ENCODE peak calls at places on chromosomes 12 and 14, in five cellular contexts. One of them, this sample, is unnamed.

GRCh38 chr12:130872179-130873096 is 572 bp downstream of the RAN start:
- DNase-seq in AG09309: no peak
- DNase-seq in GM12878: no peak
- DNase-seq in neural progenitor cell: peak; percentile 71
- DNase-seq in fibroblast of lung: peak; percentile 15
- DNase-seq in this sample: no peak

GRCh38 chr14:37027188-37027824 is 145.1 kb downstream of the SLC25A21 start:
- DNase-seq in fibroblast of lung: no peak
- DNase-seq in GM12878: no peak
- DNase-seq in neural progenitor cell: no peak
- DNase-seq in AG09309: no peak
- DNase-seq in this sample: no peak

GRCh38 chr12:44385964-44386363 is 490.2 kb downstream of the NELL2 start:
- DNase-seq in neural progenitor cell: no peak
- DNase-seq in GM12878: no peak
- DNase-seq in AG09309: no peak
- DNase-seq in fibroblast of lung: no peak
- DNase-seq in this sample: no peak

GRCh38 chr14:37122288-37122687 is 50.1 kb downstream of the SLC25A21 start:
- DNase-seq in AG09309: no peak
- DNase-seq in GM12878: no peak
- DNase-seq in neural progenitor cell: no peak
- DNase-seq in fibroblast of lung: peak; percentile 81
- DNase-seq in this sample: no peak

GRCh38 chr14:91223028-91223783 is 21.3 kb downstream of the GPR68 start:
- DNase-seq in AG09309: no peak
- DNase-seq in neural progenitor cell: no peak
- DNase-seq in fibroblast of lung: no peak
- DNase-seq in GM12878: no peak
- DNase-seq in this sample: no peak

GRCh38 chr12:632102-632696 is 31.0 kb downstream of the NINJ2 start:
- DNase-seq in neural progenitor cell: peak; percentile 77
- DNase-seq in AG09309: peak; percentile 70
- DNase-seq in fibroblast of lung: peak; percentile 64
- DNase-seq in GM12878: no peak
- DNase-seq in this sample: no peak

GRCh38 chr14:52148371-52148770 is 79.5 kb upstream of the NID2 start:
- DNase-seq in GM12878: no peak
- DNase-seq in neural progenitor cell: no peak
- DNase-seq in fibroblast of lung: no peak
- DNase-seq in AG09309: no peak
- DNase-seq in this sample: no peak

GRCh38 chr14:54654600-54654999 is 87.7 kb downstream of the SAMD4A start:
- DNase-seq in fibroblast of lung: no peak
- DNase-seq in AG09309: no peak
- DNase-seq in neural progenitor cell: no peak
- DNase-seq in GM12878: no peak
- DNase-seq in this sample: no peak

GRCh38 chr12:102061096-102061555 is 665 bp downstream of the WASHC3 start:
- DNase-seq in fibroblast of lung: peak; percentile 14
- DNase-seq in GM12878: peak; percentile 71
- DNase-seq in neural progenitor cell: no peak
- DNase-seq in AG09309: no peak
- DNase-seq in this sample: no peak

GRCh38 chr14:20978687-20979086 is 11.1 kb upstream of the METTL17 start:
- DNase-seq in GM12878: no peak
- DNase-seq in neural progenitor cell: no peak
- DNase-seq in fibroblast of lung: no peak
- DNase-seq in AG09309: no peak
- DNase-seq in this sample: no peak

GRCh38 chr14:45610303-45610702 is 357.3 kb upstream of the MIS18BP1 start:
- DNase-seq in AG09309: no peak
- DNase-seq in fibroblast of lung: peak; percentile 1
- DNase-seq in neural progenitor cell: peak; percentile 39
- DNase-seq in GM12878: no peak
- DNase-seq in this sample: no peak
- TF ChIP-seq CTCF in AG09309: no peak
- TF ChIP-seq CTCF in fibroblast of lung: peak; percentile 21
- TF ChIP-seq CTCF in neural progenitor cell: peak; percentile 51
- TF ChIP-seq CTCF in GM12878: no peak
- TF ChIP-seq CTCF in this sample: no peak

GRCh38 chr14:75589896-75590295 is 11.5 kb downstream of the FLVCR2 start:
- DNase-seq in GM12878: no peak
- DNase-seq in fibroblast of lung: no peak
- DNase-seq in neural progenitor cell: no peak
- DNase-seq in AG09309: no peak
- DNase-seq in this sample: no peak

GRCh38 chr14:75591987-75592575 is 13.7 kb downstream of the FLVCR2 start:
- DNase-seq in fibroblast of lung: no peak
- DNase-seq in neural progenitor cell: no peak
- DNase-seq in GM12878: no peak
- DNase-seq in AG09309: no peak
- DNase-seq in this sample: no peak

GRCh38 chr14:75587388-75587787 is 9.0 kb downstream of the FLVCR2 start:
- DNase-seq in GM12878: no peak
- DNase-seq in AG09309: no peak
- DNase-seq in fibroblast of lung: no peak
- DNase-seq in neural progenitor cell: no peak
- DNase-seq in this sample: no peak

GRCh38 chr14:75595211-75595610 is 16.8 kb downstream of the FLVCR2 start:
- DNase-seq in fibroblast of lung: no peak
- DNase-seq in neural progenitor cell: no peak
- DNase-seq in GM12878: no peak
- DNase-seq in AG09309: no peak
- DNase-seq in this sample: no peak

DNA sequence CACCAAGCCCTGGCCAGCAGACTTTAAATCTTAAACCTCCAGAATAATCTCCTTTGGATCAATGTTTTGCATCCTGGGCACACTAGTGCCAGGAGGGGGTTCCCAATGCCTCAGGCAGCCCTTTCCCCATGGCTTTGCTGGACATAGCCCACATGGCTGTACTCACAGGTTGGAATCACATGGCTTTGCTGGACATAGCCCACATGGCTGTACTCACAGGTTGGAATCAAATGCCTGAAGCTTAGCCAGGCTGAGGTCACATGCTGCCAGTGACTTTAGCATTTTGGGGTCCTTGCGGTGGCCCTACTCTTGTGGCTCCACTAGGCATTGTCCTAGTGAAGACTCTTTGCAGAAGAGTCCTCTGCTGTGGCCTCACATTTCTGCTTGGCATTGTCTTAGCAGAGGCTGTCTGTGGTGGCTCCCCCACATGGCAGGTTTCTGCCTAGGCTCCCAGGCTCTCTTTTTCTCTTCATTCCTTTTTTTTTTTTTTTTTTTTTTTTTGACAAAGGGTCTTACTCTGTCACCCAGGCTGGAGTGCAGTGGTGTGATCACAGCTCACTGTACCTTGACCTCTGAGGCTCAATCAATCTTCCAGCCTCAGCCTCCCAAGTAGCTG is 13.0 kb downstream of the FLVCR2 start:
- DNase-seq in GM12878: no peak
- DNase-seq in neural progenitor cell: no peak
- DNase-seq in AG09309: no peak
- DNase-seq in fibroblast of lung: no peak
- DNase-seq in this sample: no peak
- H3K4me3 ChIP-seq in GM12878: no peak overlapping the region
- H3K4me3 ChIP-seq in neural progenitor cell: no peak overlapping the region
- H3K4me3 ChIP-seq in AG09309: no peak overlapping the region
- H3K4me3 ChIP-seq in fibroblast of lung: no peak overlapping the region
- H3K4me3 ChIP-seq in this sample: no peak overlapping the region

GRCh38 chr14:75453817-75454434 is 26.1 kb downstream of the JDP2 start:
- DNase-seq in GM12878: peak; percentile 61
- DNase-seq in fibroblast of lung: no peak
- DNase-seq in neural progenitor cell: peak; percentile 33
- DNase-seq in AG09309: no peak
- DNase-seq in this sample: no peak
- TF ChIP-seq CTCF in GM12878: peak; percentile 62
- TF ChIP-seq CTCF in fibroblast of lung: no peak
- TF ChIP-seq CTCF in neural progenitor cell: peak; percentile 28
- TF ChIP-seq CTCF in AG09309: no peak
- TF ChIP-seq CTCF in this sample: no peak

DNA sequence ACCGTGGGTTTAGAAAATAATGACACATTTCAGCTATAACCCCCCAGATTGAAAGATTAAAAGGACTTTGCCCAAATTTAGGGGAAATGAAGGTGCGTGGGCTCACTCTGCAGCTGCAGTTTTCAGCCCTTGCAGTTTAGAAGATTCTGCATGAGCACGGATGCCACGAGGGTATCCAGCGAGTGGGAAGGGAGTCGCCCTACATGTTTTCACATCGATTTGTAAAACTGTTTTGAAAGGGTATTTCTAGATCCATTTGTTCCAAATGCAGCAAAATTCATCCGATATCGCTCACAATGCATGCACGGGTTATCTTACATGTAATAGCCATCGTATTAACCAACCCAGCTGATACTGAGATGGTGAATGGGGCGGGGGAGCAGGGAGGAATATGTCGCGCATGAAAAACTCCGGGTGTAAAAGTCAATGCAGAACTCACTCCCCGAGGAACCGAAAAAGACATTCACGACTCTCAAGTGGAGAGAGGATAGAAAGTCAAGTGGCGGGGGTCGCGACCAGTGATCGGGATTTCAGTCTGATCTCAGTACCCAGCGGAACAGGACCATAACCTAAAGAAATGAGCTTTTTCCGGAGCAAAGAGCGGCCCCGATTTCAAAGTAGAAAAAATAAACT is 4.9 kb upstream of the CCND2 start:
- DNase-seq in AG09309: no peak
- DNase-seq in GM12878: no peak
- DNase-seq in neural progenitor cell: peak; percentile 31
- DNase-seq in fibroblast of lung: peak; percentile 18
- DNase-seq in this sample: no peak
- H3K4me3 ChIP-seq in AG09309: no peak overlapping the region
- H3K4me3 ChIP-seq in GM12878: peak overlapping the region; percentile 70
- H3K4me3 ChIP-seq in neural progenitor cell: peak overlapping the region; percentile 82
- H3K4me3 ChIP-seq in fibroblast of lung: no peak overlapping the region
- H3K4me3 ChIP-seq in this sample: peak overlapping the region; percentile 89

DNA sequence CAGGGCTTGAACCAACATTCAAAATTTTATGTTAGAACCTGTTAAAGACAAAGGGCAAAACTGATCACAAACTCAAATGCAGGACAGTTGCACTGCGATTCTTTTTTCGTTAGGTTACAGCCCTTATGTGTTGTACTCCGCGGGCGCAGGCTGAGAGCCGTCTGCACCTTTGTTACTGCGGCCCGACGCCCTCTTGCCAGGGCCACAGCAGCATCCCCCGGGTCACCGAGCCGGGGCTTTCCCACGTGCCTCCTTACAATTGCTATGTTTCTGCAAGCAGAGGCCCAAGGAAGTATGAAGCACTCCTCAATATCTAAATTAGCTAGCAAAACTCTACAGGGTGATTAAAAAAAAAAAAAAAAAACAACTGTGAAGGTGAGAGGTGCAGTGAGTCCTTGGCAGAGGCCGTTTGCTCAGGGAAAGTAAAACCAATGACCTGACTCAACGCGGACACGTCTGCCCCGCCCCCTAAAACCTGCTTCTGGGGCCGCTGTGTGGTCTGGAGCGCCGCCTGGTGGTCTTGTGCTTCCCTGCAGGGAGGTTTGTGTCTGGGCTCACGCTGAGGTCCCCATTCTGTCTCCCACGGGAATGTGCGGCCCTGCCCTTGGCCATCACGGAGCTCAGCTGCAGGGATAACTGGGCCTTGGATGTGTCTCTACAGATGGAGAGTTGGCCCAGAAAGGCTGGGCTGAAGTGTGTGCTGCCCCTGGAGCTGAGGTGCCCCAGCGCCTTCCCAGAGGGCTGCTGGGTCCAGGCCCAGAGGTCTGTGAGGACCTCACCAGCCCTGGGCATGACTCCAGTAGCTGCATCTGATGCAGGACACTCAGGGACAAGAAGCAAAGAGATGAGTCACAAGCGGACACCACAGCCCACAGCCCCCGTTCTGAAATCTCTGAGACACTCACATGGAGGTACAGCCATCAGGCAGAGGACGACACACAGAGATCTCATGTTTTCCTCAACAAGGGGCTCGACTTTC is 418.5 kb downstream of the TMEM121 start:
- DNase-seq in fibroblast of lung: no peak
- DNase-seq in GM12878: no peak
- DNase-seq in AG09309: no peak
- DNase-seq in neural progenitor cell: no peak
- DNase-seq in this sample: peak; percentile 57
- TF ChIP-seq CTCF in fibroblast of lung: no peak
- TF ChIP-seq CTCF in GM12878: no peak
- TF ChIP-seq CTCF in AG09309: peak; percentile 46
- TF ChIP-seq CTCF in neural progenitor cell: no peak
- TF ChIP-seq CTCF in this sample: peak; percentile 27

GRCh38 chr12:113891167-113891692 is 74.9 kb downstream of the RBM19 start:
- DNase-seq in neural progenitor cell: no peak
- DNase-seq in AG09309: no peak
- DNase-seq in GM12878: no peak
- DNase-seq in fibroblast of lung: no peak
- DNase-seq in this sample: no peak

GRCh38 chr12:113888435-113888834 is 77.7 kb downstream of the RBM19 start:
- DNase-seq in neural progenitor cell: no peak
- DNase-seq in fibroblast of lung: no peak
- DNase-seq in AG09309: no peak
- DNase-seq in GM12878: no peak
- DNase-seq in this sample: no peak

GRCh38 chr12:113887906-113888305 is 78.2 kb downstream of the RBM19 start:
- DNase-seq in fibroblast of lung: no peak
- DNase-seq in AG09309: no peak
- DNase-seq in neural progenitor cell: no peak
- DNase-seq in GM12878: no peak
- DNase-seq in this sample: no peak

GRCh38 chr12:113889806-113890581 is 76.1 kb downstream of the RBM19 start:
- DNase-seq in neural progenitor cell: no peak
- DNase-seq in AG09309: peak; percentile 2
- DNase-seq in fibroblast of lung: no peak
- DNase-seq in GM12878: no peak
- DNase-seq in this sample: no peak

DNA sequence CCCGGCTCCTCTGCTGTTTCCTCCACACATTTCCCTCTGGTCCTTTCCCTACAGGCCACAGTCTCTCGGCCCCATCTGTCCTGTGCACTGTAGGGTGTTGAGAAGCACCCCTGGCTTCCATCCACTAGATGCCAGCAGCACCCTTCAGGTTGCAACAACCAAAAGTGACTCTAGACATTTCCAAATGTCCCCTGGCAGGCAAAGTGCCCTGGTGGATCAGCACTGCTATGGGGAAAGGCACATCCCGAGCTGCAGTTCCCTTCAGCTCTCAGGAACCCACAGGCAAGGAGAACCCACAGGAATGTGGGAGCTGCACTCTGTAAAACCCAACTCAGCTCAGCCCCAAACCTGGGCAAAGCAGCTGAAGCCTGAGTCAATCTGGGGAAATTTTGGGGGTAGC is 77.0 kb downstream of the RBM19 start:
- DNase-seq in GM12878: no peak
- DNase-seq in fibroblast of lung: no peak
- DNase-seq in AG09309: peak; percentile 21
- DNase-seq in neural progenitor cell: no peak
- DNase-seq in this sample: no peak
- H3K4me3 ChIP-seq in GM12878: no peak overlapping the region
- H3K4me3 ChIP-seq in fibroblast of lung: no peak overlapping the region
- H3K4me3 ChIP-seq in AG09309: no peak overlapping the region
- H3K4me3 ChIP-seq in neural progenitor cell: no peak overlapping the region
- H3K4me3 ChIP-seq in this sample: no peak overlapping the region

DNA sequence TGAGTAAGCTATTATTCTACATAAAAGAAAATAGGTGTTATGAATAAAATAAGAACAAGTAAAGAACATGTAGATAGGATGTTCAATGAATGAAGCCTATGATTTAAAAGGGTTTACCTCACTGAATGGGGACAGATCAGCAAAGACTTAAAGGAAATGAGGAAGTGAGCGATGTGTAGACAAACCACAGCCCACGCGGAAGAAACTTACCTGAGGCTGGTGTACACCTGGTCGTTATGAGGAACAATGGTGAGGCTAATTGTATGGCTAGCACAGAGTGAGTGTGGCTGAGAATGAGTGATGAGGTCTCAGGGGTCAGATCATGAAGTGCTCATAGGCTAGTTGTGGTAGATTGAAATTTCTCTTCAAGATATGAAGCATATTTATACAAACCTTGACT is 221.7 kb downstream of the ALG10B start:
- DNase-seq in fibroblast of lung: no peak
- DNase-seq in GM12878: no peak
- DNase-seq in AG09309: no peak
- DNase-seq in neural progenitor cell: no peak
- DNase-seq in this sample: no peak
- TF ChIP-seq CTCF in fibroblast of lung: no peak
- TF ChIP-seq CTCF in GM12878: no peak
- TF ChIP-seq CTCF in AG09309: no peak
- TF ChIP-seq CTCF in neural progenitor cell: no peak
- TF ChIP-seq CTCF in this sample: no peak